ENCODE peak calls at places on chromosomes 3 and 15, in four cellular contexts. T is HCT116, G is SK-N-SH, E is K562. R is an unnamed sample.

GRCh38 chr15:23422946-23423708 is 23.9 kb downstream of the GOLGA6L2 start:
- DNase-seq in T (no peak), G (no peak), E (no peak), R (peak)

GRCh38 chr15:48415036-48415886 is 84.0 kb downstream of the DUT start:
- DNase-seq in T (no peak), G (no peak), E (no peak), R (peak)

GRCh38 chr15:74208901-74209559 is 6.4 kb upstream of the STRA6 start:
- DNase-seq in T (no peak), G (no peak), E (peak), R (peak)

GRCh38 chr3:150299221-150299620 is 108.9 kb upstream of the TSC22D2 start:
- DNase-seq in T (no peak), G (no peak), E (no peak), R (no peak)

GRCh38 chr3:48042071-48042760 is 26.0 kb upstream of the MAP4 start:
- DNase-seq in T (no peak), G (no peak), E (no peak), R (no peak)

GRCh38 chr3:69770976-69771634 is 31.8 kb downstream of the MITF start:
- DNase-seq in T (no peak), G (no peak), E (no peak), R (no peak)

GRCh38 chr3:96970211-96970610 is 155.8 kb downstream of the EPHA6 start:
- DNase-seq in T (no peak), G (no peak), E (no peak), R (no peak)

GRCh38 chr3:148203263-148204010 is 494.3 kb upstream of the AGTR1 start:
- DNase-seq in T (no peak), G (peak), E (no peak), R (no peak)

GRCh38 chr15:95304116-95304873 is 1026.2 kb upstream of the NR2F2 start:
- DNase-seq in T (no peak), G (no peak), E (no peak), R (no peak)

GRCh38 chr3:67863869-67864268 is 209.5 kb upstream of the SUCLG2 start:
- DNase-seq in T (peak), G (peak), E (peak), R (peak)

GRCh38 chr15:71647479-71647792 is 162.9 kb upstream of the NR2E3 start:
- DNase-seq in T (no peak), G (no peak), E (no peak), R (no peak)

GRCh38 chr15:88191806-88192165 is 64.8 kb downstream of the NTRK3 start:
- DNase-seq in T (no peak), G (no peak), E (no peak), R (no peak)

GRCh38 chr3:52531636-52532516 is 1.8 kb downstream of the NT5DC2 start:
- DNase-seq in T (no peak), G (no peak), E (no peak), R (no peak)

GRCh38 chr15:72786946-72787345 is 3.4 kb upstream of the ADPGK start:
- DNase-seq in T (no peak), G (no peak), E (no peak), R (no peak)

GRCh38 chr3:36060950-36061349 is 319.4 kb upstream of the STAC start:
- DNase-seq in T (no peak), G (no peak), E (no peak), R (no peak)

GRCh38 chr3:173140986-173141385 is at the start of gene SPATA16:
- DNase-seq in T (no peak), G (no peak), E (peak), R (no peak)

GRCh38 chr3:138011722-138012121 is 1.8 kb downstream of the CLDN18 start:
- DNase-seq in T (no peak), G (no peak), E (peak), R (no peak)

DNA sequence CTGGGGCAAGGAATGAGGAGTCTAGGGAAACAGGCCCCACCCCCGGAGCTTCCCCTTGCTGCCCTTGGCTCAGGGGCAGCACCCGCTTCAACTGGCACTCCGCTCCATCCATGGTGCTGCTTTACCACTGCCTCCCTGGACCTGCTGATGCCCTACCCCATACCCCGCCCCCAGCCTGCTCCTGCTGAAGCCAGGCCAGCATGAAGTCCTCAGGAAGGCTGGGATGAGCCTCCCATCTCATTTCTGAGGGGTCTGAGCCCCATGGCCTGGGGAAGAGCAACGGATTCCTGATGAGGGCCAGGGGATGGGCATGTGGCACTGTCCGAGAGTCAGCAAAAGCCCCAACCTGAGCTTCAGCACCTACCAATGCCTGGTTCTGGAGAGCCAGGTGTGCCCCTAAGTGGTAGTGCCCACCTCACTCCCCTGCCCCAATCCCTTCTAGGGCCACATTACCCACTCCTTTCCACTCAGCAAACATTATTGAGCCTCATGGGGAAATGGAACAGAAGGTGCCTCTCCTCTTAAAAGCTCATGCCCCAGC is 21.0 kb downstream of the SEC61A1 start:
- DNase-seq in T (no peak), G (no peak), E (no peak), R (no peak)
- TF ChIP-seq ELF1 in T (no peak), G (no peak), E (no peak), R (no peak)

DNA sequence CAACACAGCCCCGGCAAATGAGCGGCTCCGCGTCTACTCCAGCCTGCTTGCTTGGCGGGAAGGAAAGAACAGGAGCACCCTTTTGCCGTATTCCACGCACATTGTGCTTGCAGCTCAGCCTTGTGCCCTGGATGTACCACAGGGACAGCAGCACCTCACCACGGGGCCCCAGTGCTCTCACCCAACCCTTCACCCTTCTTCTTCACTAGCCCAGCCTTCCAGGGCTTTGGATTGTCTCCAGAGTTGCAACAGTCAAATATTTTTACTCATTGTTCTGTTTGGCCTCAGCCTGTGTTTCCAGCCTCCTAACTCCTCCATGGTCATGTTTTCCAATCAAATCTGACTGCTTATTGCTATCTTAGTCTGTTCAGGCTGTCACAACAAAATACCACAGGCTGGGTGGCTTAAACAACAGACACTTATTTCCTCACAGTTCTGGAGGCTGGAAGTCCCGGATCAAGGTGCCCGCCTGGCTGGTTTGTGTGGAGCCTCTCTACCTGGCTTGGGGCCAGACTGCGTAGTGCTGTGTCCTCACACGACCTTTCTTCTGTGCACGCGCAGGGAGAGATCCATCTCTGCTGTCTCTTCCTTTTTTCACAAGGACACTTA is 79.2 kb upstream of the ABHD17C start:
- DNase-seq in T (no peak), G (peak), E (peak), R (peak)
- TF ChIP-seq ELF1 in T (no peak), G (no peak), E (no peak), R (no peak)

GRCh38 chr15:90322531-90322930 is 29.6 kb upstream of the ZNF774 start:
- DNase-seq in T (no peak), G (no peak), E (no peak), R (no peak)

GRCh38 chr15:90325677-90326200 is 26.3 kb upstream of the ZNF774 start:
- DNase-seq in T (no peak), G (no peak), E (no peak), R (no peak)

DNA sequence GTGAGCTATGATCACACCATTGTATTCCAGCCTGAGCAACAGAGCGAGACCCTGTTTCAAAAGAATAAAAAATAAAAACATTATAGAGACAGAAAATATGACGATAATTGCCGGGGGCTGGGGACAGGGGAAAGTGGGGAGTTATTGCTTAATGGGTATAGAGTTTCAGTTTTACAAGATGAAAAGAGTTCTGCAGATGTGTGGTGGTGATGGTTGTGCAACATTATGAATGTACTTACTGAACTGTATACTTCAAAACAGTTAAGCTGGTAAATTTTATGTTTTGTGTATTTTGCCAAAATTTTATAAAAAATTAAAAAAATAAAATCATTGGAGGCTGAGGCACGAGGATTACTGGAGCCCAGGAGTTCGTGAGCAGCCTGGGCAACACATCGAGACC is 24.8 kb upstream of the ZNF774 start:
- DNase-seq in T (no peak), G (no peak), E (no peak), R (no peak)
- TF ChIP-seq ELF1 in T (no peak), G (no peak), E (no peak), R (no peak)

DNA sequence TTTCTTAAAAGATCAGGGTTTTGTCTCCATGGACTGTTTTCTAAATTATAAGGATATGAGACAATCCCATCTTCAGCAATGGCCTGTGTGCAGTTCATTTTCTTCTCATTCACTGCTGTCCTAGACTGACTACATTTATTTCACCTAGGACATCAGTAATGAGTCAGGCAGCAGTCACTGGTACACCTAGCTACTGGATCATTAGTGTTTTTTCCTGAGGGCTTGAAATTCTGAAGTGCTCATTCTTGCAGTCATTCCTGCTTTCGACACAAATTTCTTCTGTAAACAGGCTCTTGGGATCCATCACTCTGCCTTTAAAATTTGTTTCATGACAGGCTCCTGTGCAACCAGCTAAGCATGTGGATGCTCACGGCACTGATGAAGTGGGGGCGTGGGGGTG is 9.0 kb upstream of the MELTF start:
- DNase-seq in T (no peak), G (no peak), E (no peak), R (no peak)
- TF ChIP-seq ELF1 in T (no peak), G (no peak), E (no peak), R (no peak)

GRCh38 chr15:36877294-36877693 is 223.1 kb downstream of the MEIS2 start:
- DNase-seq in T (no peak), G (no peak), E (no peak), R (no peak)

GRCh38 chr15:36878745-36879262 is 221.5 kb downstream of the MEIS2 start:
- DNase-seq in T (no peak), G (no peak), E (no peak), R (no peak)

GRCh38 chr15:36880226-36880912 is 220.0 kb downstream of the MEIS2 start:
- DNase-seq in T (no peak), G (no peak), E (no peak), R (no peak)

GRCh38 chr15:36879568-36880225 is 220.7 kb downstream of the MEIS2 start:
- DNase-seq in T (no peak), G (no peak), E (no peak), R (no peak)

GRCh38 chr15:36877796-36878744 is 222.3 kb downstream of the MEIS2 start:
- DNase-seq in T (no peak), G (no peak), E (no peak), R (no peak)
- TF ChIP-seq ELF1 in T (no peak), G (no peak), E (no peak), R (no peak)

DNA sequence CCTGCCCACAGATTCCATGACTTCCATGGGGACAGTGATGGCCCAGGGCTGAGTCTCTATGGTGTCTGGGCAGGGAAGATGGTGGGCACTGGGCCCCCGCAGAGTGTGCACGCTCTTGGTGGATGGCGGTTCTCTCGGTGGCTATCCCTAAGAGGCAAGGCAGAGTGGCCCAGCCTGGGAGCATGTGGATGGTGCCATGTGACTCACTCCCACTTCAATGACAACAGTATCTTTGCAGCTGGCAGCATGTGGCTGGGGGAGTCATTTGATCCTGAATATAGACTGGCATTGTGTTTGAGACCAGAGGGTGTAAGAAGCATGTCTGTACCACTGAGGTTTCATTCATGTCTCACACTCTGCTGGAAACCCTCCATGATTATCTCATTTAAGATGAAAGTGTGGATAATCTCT is 101.2 kb downstream of the CORO2B start:
- DNase-seq in T (no peak), G (no peak), E (no peak), R (no peak)
- TF ChIP-seq ELF1 in T (no peak), G (no peak), E (no peak), R (no peak)